ENCODE peak calls at places on chromosomes 5 and 9, in seven cellular contexts. D is tibial artery, A is upper lobe of right lung, U is SK-N-SH, E is PC-9, Y is fibroblast of lung, M is A549. K is an unnamed sample. For H3K4me1, the result is how much of the 10 kb centered on the place peaks cover.

GRCh38 chr5:110401881-110402280 is 324.6 kb downstream of the TMEM232 start:
- DNase-seq in D (no peak), Y (peak), E (no peak), U (no peak), A (no peak), M (no peak), K (no peak)

GRCh38 chr5:122515709-122516431 is 203.8 kb downstream of the SNCAIP start:
- DNase-seq in M (peak), Y (peak), E (peak), U (peak), D (peak), A (no peak), K (peak)

GRCh38 chr5:34886718-34887117 is 28.6 kb downstream of the RAD1 start:
- DNase-seq in M (no peak), U (no peak), E (no peak), D (no peak), Y (no peak), A (no peak), K (no peak)

GRCh38 chr5:32805966-32806626 is 95.0 kb downstream of the NPR3 start:
- DNase-seq in M (peak), Y (peak), E (no peak), D (no peak), U (no peak), A (no peak), K (no peak)

GRCh38 chr9:101445353-101446029 is 9.9 kb upstream of the ALDOB start:
- DNase-seq in E (no peak), A (no peak), U (no peak), Y (no peak), M (no peak), D (no peak), K (peak)

GRCh38 chr9:133356391-133357091 is at the start of the genes SURF1 and SURF2:
- DNase-seq in Y (peak), E (peak), D (peak), A (peak), M (peak), U (peak), K (peak)

GRCh38 chr9:36914212-36914577 is 119.9 kb downstream of the PAX5 start:
- DNase-seq in D (no peak), Y (no peak), E (no peak), U (no peak), M (no peak), A (no peak), K (no peak)

GRCh38 chr5:160269017-160269416 is 39.7 kb downstream of the FABP6 start:
- DNase-seq in U (peak), M (no peak), Y (peak), E (peak), D (peak), A (peak), K (no peak)

GRCh38 chr5:180021900-180022299 is 49.7 kb downstream of the RNF130 start:
- DNase-seq in E (no peak), U (no peak), M (no peak), Y (no peak), A (no peak), D (no peak), K (no peak)

GRCh38 chr5:6950872-6951271 is 237.6 kb downstream of the TENT4A start:
- DNase-seq in A (no peak), E (no peak), M (no peak), D (no peak), Y (no peak), U (no peak), K (no peak)

GRCh38 chr5:167730656-167731055 is 560.8 kb upstream of the WWC1 start:
- DNase-seq in A (no peak), E (no peak), M (no peak), Y (no peak), U (no peak), D (no peak), K (no peak)

GRCh38 chr9:86246752-86247161 is 12.7 kb downstream of the C9orf153 start:
- DNase-seq in D (no peak), U (no peak), Y (no peak), E (no peak), M (no peak), A (no peak), K (peak)

GRCh38 chr5:132662004-132662401 is 4.0 kb downstream of the IL13 start:
- DNase-seq in U (no peak), E (no peak), Y (no peak), D (no peak), M (no peak), A (no peak), K (no peak)
- H3K4me1 ChIP-seq in U (under half), E (under half), Y (under half), D (under half), M (under half), A (under half), K (under half)

DNA sequence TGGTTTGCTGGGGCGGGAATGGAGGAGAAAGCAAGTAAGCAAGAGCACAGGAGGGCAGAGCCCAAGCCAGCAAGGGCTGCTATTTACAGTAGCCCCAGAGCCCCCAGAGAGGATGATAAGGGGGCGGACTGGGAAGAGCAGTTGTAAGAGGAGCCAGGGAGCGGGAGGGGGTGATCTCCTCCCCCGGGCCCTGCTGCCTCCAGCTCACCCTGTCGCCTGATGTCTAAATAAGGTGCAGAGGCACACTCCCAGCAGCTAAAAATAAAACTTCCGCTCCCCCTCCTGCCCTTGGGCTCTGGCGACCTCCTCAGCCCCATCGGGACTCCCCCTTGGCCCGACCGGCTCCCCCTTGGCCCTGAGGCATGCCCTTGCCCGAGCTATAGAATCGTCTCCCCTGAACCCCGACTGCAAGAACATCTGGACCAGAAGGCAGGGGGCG is 14.4 kb upstream of the CCDC69 start:
- DNase-seq in M (no peak), Y (no peak), A (no peak), U (no peak), E (no peak), D (peak), K (no peak)
- H3K4me3 ChIP-seq in M (no peak), Y (no peak), A (peak), U (no peak), E (no peak), D (peak), K (no peak)

GRCh38 chr5:19462019-19462418 is 526.0 kb downstream of the CDH18 start:
- DNase-seq in M (no peak), Y (peak), D (no peak), U (no peak), A (no peak), E (no peak), K (no peak)
- H3K27ac ChIP-seq in M (no peak), Y (no peak), D (no peak), U (no peak), A (no peak), E (no peak), K (no peak)

GRCh38 chr9:137279741-137280477 is 2.4 kb downstream of the TOR4A start:
- DNase-seq in M (no peak), D (no peak), E (no peak), U (no peak), A (peak), Y (no peak), K (peak)

GRCh38 chr9:137278061-137278912 is 761 bp downstream of the TOR4A start:
- DNase-seq in U (peak), E (no peak), Y (peak), A (peak), D (no peak), M (no peak), K (peak)

GRCh38 chr9:137278913-137279711 is 1.6 kb downstream of the TOR4A start:
- DNase-seq in E (no peak), D (no peak), U (peak), Y (no peak), M (no peak), A (peak), K (no peak)

GRCh38 chr9:137281345-137282116 is 4.0 kb downstream of the TOR4A start:
- DNase-seq in M (no peak), D (no peak), Y (no peak), U (peak), E (no peak), A (peak), K (no peak)

GRCh38 chr9:137280478-137281344 is 3.2 kb downstream of the TOR4A start:
- DNase-seq in A (peak), Y (no peak), E (no peak), M (no peak), D (no peak), U (peak), K (no peak)
- H3K4me1 ChIP-seq in A (under half), Y (under half), E (under half), M (under half), D (under half), U (under half), K (under half)

GRCh38 chr5:1215320-1216096 is 9.7 kb upstream of the SLC6A18 start:
- DNase-seq in Y (no peak), A (no peak), M (no peak), U (no peak), D (no peak), E (no peak), K (no peak)

GRCh38 chr5:1214163-1214935 is 10.8 kb upstream of the SLC6A18 start:
- DNase-seq in Y (no peak), E (no peak), D (no peak), M (no peak), U (no peak), A (no peak), K (no peak)

GRCh38 chr5:1216211-1216917 is 8.8 kb upstream of the SLC6A18 start:
- DNase-seq in D (no peak), E (no peak), A (no peak), Y (no peak), M (no peak), U (no peak), K (no peak)

GRCh38 chr5:1213508-1214162 is 11.5 kb upstream of the SLC6A18 start:
- DNase-seq in D (no peak), E (no peak), A (no peak), M (no peak), Y (no peak), U (no peak), K (no peak)

DNA sequence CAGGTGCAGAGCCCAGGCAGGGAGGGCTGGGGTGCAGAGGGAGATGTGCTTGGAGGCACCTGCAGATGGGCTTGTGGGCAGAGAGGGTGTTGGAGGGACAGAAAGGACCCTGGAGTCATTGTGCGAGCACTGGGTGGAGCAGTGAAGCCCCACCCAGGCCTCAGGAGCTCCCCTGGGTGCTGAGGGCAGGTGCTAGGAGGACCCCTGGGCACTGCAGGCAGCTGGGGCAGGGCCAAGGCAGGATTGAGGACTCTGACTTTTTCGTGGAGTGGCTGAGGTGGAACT is 10.3 kb upstream of the SLC6A18 start:
- DNase-seq in D (no peak), A (no peak), M (no peak), E (no peak), Y (no peak), U (no peak), K (no peak)
- H3K4me3 ChIP-seq in D (no peak), A (no peak), M (no peak), E (no peak), Y (no peak), U (no peak), K (no peak)

GRCh38 chr5:14226992-14227391 is 83.8 kb downstream of the TRIO start:
- DNase-seq in A (no peak), M (no peak), E (peak), U (no peak), Y (no peak), D (no peak), K (no peak)
- H3K27ac ChIP-seq in A (peak), M (no peak), E (peak), U (no peak), Y (no peak), D (no peak), K (no peak)

GRCh38 chr5:133896446-133896845 is 72.0 kb downstream of the C5orf15 start:
- DNase-seq in U (no peak), D (no peak), E (no peak), A (peak), M (no peak), Y (no peak), K (no peak)
- H3K4me1 ChIP-seq in U (under half), D (under half), E (under half), A (under half), M (under half), Y (under half), K (under half)

GRCh38 chr5:41511241-41511640 is 840 bp upstream of the PLCXD3 start:
- DNase-seq in E (no peak), D (no peak), U (peak), Y (no peak), M (no peak), A (no peak), K (no peak)

GRCh38 chr5:41508696-41509398 is 1.6 kb downstream of the PLCXD3 start:
- DNase-seq in E (no peak), D (no peak), A (no peak), Y (no peak), U (peak), M (no peak), K (no peak)

GRCh38 chr5:41509399-41510175 is 814 bp downstream of the PLCXD3 start:
- DNase-seq in A (peak), E (no peak), Y (no peak), D (no peak), M (peak), U (peak), K (no peak)

GRCh38 chr5:41508186-41508585 is 2.2 kb downstream of the PLCXD3 start:
- DNase-seq in E (no peak), Y (peak), M (no peak), D (no peak), A (no peak), U (no peak), K (no peak)

GRCh38 chr5:41510176-41510831 is at the start of gene PLCXD3:
- DNase-seq in A (peak), U (peak), E (peak), D (peak), M (peak), Y (peak), K (peak)
- H3K4me3 ChIP-seq in A (peak), U (peak), E (peak), D (peak), M (peak), Y (peak), K (peak)

DNA sequence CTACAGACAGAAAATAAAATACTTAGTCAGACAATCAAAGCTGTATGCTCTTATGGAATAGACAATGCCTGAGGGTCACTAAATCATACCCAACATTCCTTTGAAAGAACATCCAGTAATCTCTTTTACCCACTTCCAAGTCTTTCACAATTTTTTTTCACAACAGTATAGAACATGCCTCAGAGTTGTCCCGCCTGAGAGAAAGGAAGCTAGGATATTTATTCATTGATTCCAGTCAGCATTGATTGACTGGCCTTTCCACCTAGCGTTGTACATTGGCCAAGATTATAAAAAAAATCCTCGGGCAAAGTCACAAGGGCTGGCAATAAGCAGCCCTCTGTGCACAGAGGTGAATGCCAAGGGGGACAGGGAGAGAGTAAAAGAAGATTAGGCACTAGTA is 318.1 kb upstream of the PIK3R1 start:
- DNase-seq in E (no peak), M (no peak), A (no peak), U (no peak), Y (no peak), D (no peak), K (peak)
- H3K27ac ChIP-seq in E (no peak), M (no peak), A (no peak), U (no peak), Y (no peak), D (no peak), K (no peak)

K was measured in small intestine.